ENCODE peak calls at places on chromosomes 4 and X, in six cellular contexts. Z, D, O, I, V and S are unnamed samples.

GRCh38 chr4:82421796-82422560 is 8.3 kb downstream of the HNRNPDL start:
- DNase-seq in V (no peak), I (no peak), O (no peak), D (no peak), Z (no peak), S (no peak)

GRCh38 chrX:54708404-54708803 is 89.7 kb downstream of the ITIH6 start:
- DNase-seq in V (no peak), Z (no peak), I (no peak), O (no peak), D (no peak), S (no peak)

GRCh38 chr4:95181446-95182306 is 367.1 kb downstream of the UNC5C start:
- DNase-seq in D (peak; percentile 13), I (no peak), Z (peak; percentile 54), V (no peak), O (no peak), S (peak; percentile 27)

GRCh38 chr4:123676550-123677229 is 280.1 kb downstream of the SPRY1 start:
- DNase-seq in Z (no peak), I (peak; percentile 76), V (no peak), D (no peak), O (no peak), S (no peak)

GRCh38 chr4:97984545-97985131 is 158.6 kb downstream of the STPG2 start:
- DNase-seq in D (no peak), I (no peak), V (no peak), Z (no peak), O (no peak), S (no peak)

GRCh38 chr4:92304073-92304472 is 307 bp downstream of the GRID2 start:
- DNase-seq in I (no peak), D (no peak), Z (no peak), O (no peak), V (no peak), S (no peak)

GRCh38 chrX:136525738-136526606 is 6.0 kb upstream of the VGLL1 start:
- DNase-seq in V (peak; percentile 91), I (peak; percentile 76), Z (no peak), D (peak; percentile 91), O (no peak), S (peak; percentile 82)

GRCh38 chr4:94690851-94691254 is 66.9 kb upstream of the BMPR1B start:
- DNase-seq in O (no peak), I (no peak), D (peak; percentile 21), V (peak; percentile 16), Z (no peak), S (peak; percentile 76)

GRCh38 chrX:17183566-17183965 is 191.4 kb upstream of the NHS start:
- DNase-seq in D (no peak), V (no peak), Z (no peak), O (no peak), I (no peak), S (no peak)

GRCh38 chr4:24473309-24473721 is 111.0 kb downstream of the DHX15 start:
- DNase-seq in I (no peak), O (no peak), V (peak; percentile 41), Z (no peak), D (peak; percentile 39), S (peak; percentile 23)

GRCh38 chr4:184237612-184238011 is 19.9 kb upstream of the ENPP6 start:
- DNase-seq in I (no peak), V (no peak), O (no peak), Z (no peak), D (no peak), S (no peak)

GRCh38 chrX:110322603-110323002 is 4.7 kb upstream of the AMMECR1 start:
- DNase-seq in V (peak; percentile 16), D (no peak), I (no peak), O (no peak), Z (no peak), S (peak; percentile 40)

GRCh38 chrX:133350751-133351150 is 64.5 kb downstream of the GPC4 start:
- DNase-seq in D (peak; percentile 21), I (peak; percentile 37), O (no peak), V (peak; percentile 11), Z (no peak), S (peak; percentile 26)

GRCh38 chrX:39653656-39654055 is 444.1 kb downstream of the BCOR start:
- DNase-seq in O (no peak), V (peak; percentile 15), Z (no peak), D (no peak), I (no peak), S (peak; percentile 51)

GRCh38 chr4:165248102-165248501 is 40.7 kb downstream of the KLHL2 start:
- DNase-seq in I (no peak), V (no peak), D (no peak), O (no peak), Z (no peak), S (no peak)

GRCh38 chrX:44828008-44828605 is 15.7 kb upstream of the DUSP21 start:
- DNase-seq in O (no peak), Z (no peak), I (no peak), D (peak; percentile 58), V (peak; percentile 83), S (peak; percentile 69)

GRCh38 chr4:786861-787300 is 39.0 kb downstream of the CPLX1 start:
- DNase-seq in V (no peak), O (no peak), Z (no peak), D (no peak), I (no peak), S (no peak)

GRCh38 chr4:101801957-101802356 is 11.4 kb downstream of the BANK1 start:
- DNase-seq in D (no peak), V (no peak), Z (no peak), I (no peak), O (peak; percentile 56), S (no peak)

GRCh38 chrX:145213504-145213903 is 33.8 kb upstream of the SPANXN1 start:
- DNase-seq in I (no peak), D (no peak), Z (no peak), V (no peak), O (no peak), S (no peak)

GRCh38 chrX:70455366-70456202 is 10.9 kb downstream of the DLG3 start:
- DNase-seq in V (no peak), Z (no peak), I (no peak), O (no peak), D (no peak), S (no peak)

GRCh38 chr4:102501635-102502382 is 650 bp downstream of the NFKB1 start:
- DNase-seq in V (peak; percentile 71), D (peak; percentile 78), Z (peak; percentile 92), I (peak; percentile 81), O (peak; percentile 74), S (peak; percentile 88)

GRCh38 chrX:16239211-16239610 is 71.9 kb downstream of the MAGEB17 start:
- DNase-seq in Z (no peak), I (no peak), V (peak; percentile 49), D (peak; percentile 49), O (no peak), S (peak; percentile 75)

GRCh38 chrX:25648790-25649189 is 489.4 kb upstream of the MAGEB18 start:
- DNase-seq in Z (no peak), V (no peak), I (no peak), O (no peak), D (no peak), S (no peak)

GRCh38 chr4:111960241-111960667 is 185.0 kb upstream of the FAM241A start:
- DNase-seq in D (no peak), V (peak; percentile 43), I (no peak), O (no peak), Z (no peak), S (peak; percentile 60)

GRCh38 chr4:97924341-97924958 is 218.8 kb downstream of the STPG2 start:
- DNase-seq in D (no peak), V (no peak), Z (no peak), O (no peak), I (no peak), S (no peak)

GRCh38 chrX:115023139-115023538 is 5.7 kb upstream of the IL13RA2 start:
- DNase-seq in Z (no peak), I (no peak), V (peak; percentile 87), O (no peak), D (peak; percentile 70), S (peak; percentile 69)

GRCh38 chrX:45385767-45386166 is 185.1 kb upstream of the DIPK2B start:
- DNase-seq in V (no peak), I (no peak), O (no peak), Z (no peak), D (no peak), S (peak; percentile 65)

GRCh38 chr4:186557486-186557885 is 2.1 kb upstream of the MTNR1A start:
- DNase-seq in O (no peak), I (no peak), Z (no peak), D (peak; percentile 7), V (peak; percentile 13), S (peak; percentile 67)

GRCh38 chr4:184021389-184021788 is 116.3 kb downstream of the STOX2 start:
- DNase-seq in O (no peak), Z (no peak), D (no peak), V (no peak), I (no peak), S (no peak)

GRCh38 chr4:1616574-1616964 is 67.5 kb downstream of the FAM53A start:
- DNase-seq in D (no peak), Z (no peak), V (peak; percentile 12), O (no peak), I (no peak), S (no peak)

GRCh38 chrX:134604701-134605271 is 53.5 kb downstream of the PLAC1 start:
- DNase-seq in D (peak; percentile 73), O (no peak), Z (no peak), I (peak; percentile 74), V (peak; percentile 74), S (peak; percentile 47)

GRCh38 chrX:45138525-45138924 is 62.2 kb downstream of the DIPK2B start:
- DNase-seq in V (no peak), D (no peak), Z (no peak), I (no peak), O (no peak), S (no peak)

DNA sequence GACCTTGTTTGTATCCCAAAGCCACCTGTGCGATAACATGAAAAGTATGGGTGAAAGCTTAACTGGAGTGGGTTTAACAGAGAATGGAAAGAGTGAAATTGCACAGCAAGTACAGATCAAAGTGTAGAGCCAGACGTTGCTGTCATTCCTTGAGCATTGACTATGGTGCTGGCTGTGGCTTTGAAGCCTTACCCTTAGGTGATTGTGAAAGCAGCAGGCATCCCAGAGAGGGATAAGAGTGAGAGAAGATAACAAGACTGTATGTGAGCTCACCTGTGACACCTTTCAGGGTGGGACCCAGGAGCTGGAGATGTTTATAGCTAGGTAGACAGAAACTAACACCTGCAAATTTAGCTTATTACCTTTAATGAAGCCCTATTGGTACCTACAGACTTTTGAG is 77.6 kb downstream of the CFAP299 start:
- DNase-seq in V (no peak), D (no peak), I (no peak), Z (no peak), O (no peak), S (no peak)
- TF ChIP-seq CTCF in V (no peak), D (no peak), I (no peak), Z (no peak), O (no peak), S (no peak)

GRCh38 chr4:34417160-34417559 is 1827.2 kb downstream of the ARAP2 start:
- DNase-seq in D (no peak), V (no peak), Z (no peak), O (no peak), I (no peak), S (peak; percentile 0)

GRCh38 chr4:34422472-34422871 is 1821.8 kb downstream of the ARAP2 start:
- DNase-seq in O (no peak), D (peak; percentile 58), I (no peak), Z (no peak), V (peak; percentile 52), S (peak; percentile 4)
- TF ChIP-seq CTCF in O (no peak), D (peak; percentile 2), I (no peak), Z (no peak), V (peak; percentile 23), S (peak; percentile 18)

GRCh38 chr4:163611172-163611571 is 116.7 kb downstream of the TMA16 start:
- DNase-seq in D (no peak), V (no peak), Z (no peak), O (peak; percentile 55), I (no peak), S (no peak)
- TF ChIP-seq CTCF in D (no peak), V (no peak), Z (no peak), O (peak; percentile 25), I (no peak), S (no peak)

GRCh38 chr4:85825937-85826678 is 351.2 kb downstream of the ARHGAP24 start:
- DNase-seq in I (peak; percentile 50), Z (no peak), O (no peak), V (peak; percentile 59), D (peak; percentile 67), S (peak; percentile 82)
- TF ChIP-seq CTCF in I (no peak), Z (no peak), O (no peak), V (peak; percentile 11), D (peak; percentile 2), S (peak; percentile 59)